ENCODE peak calls at places on chromosomes 16 and 17, in six cellular contexts. A is IMR-90, M is mesenchymal stem cell, Z is H9, F is H1, C is trophoblast cell. R is an unnamed sample.
A peak's percentile ranks its signal among the peaks of the same experiment; 100 is the strongest.

GRCh38 chr16:19417640-19418039 is at the start of gene TMC5:
- DNase-seq in A (no peak), M (no peak), Z (no peak), C (peak; percentile 44), F (no peak), R (no peak)

GRCh38 chr16:87974190-87974589 is 23.0 kb downstream of the BANP start:
- DNase-seq in M (no peak), F (no peak), A (no peak), Z (no peak), C (no peak), R (no peak)

GRCh38 chr17:41377546-41377945 is 4.6 kb downstream of the KRT34 start:
- DNase-seq in Z (no peak), M (no peak), F (no peak), A (peak; percentile 37), C (no peak), R (no peak)

GRCh38 chr16:57955572-57955971 is 15.4 kb downstream of the CNGB1 start:
- DNase-seq in F (no peak), Z (no peak), C (no peak), M (no peak), A (no peak), R (no peak)

GRCh38 chr17:4527552-4527951 is 27.6 kb downstream of the MYBBP1A start:
- DNase-seq in C (no peak), F (no peak), A (no peak), M (no peak), Z (no peak), R (no peak)

GRCh38 chr17:78532922-78533640 is 44.1 kb downstream of the DNAH17 start:
- DNase-seq in F (no peak), Z (peak; percentile 17), M (peak; percentile 24), C (peak; percentile 14), A (peak; percentile 68), R (no peak)

GRCh38 chr17:15091825-15092224 is 173.3 kb downstream of the PMP22 start:
- DNase-seq in Z (no peak), A (no peak), F (no peak), C (no peak), M (no peak), R (no peak)

GRCh38 chr16:9465150-9465549 is 373.7 kb downstream of the HAPSTR1 start:
- DNase-seq in M (no peak), C (no peak), F (no peak), Z (no peak), A (no peak), R (no peak)

GRCh38 chr17:49984283-49984682 is 10.7 kb downstream of the DLX3 start:
- DNase-seq in Z (peak; percentile 68), C (no peak), M (no peak), F (no peak), A (no peak), R (no peak)

GRCh38 chr16:7182510-7183109 is 150.0 kb upstream of the RBFOX1 start:
- DNase-seq in M (no peak), C (peak; percentile 10), F (peak; percentile 52), Z (peak; percentile 38), A (no peak), R (peak; percentile 67)

GRCh38 chr16:68246121-68246520 is 948 bp downstream of the PLA2G15 start:
- DNase-seq in M (no peak), C (no peak), Z (no peak), F (no peak), A (no peak), R (no peak)

GRCh38 chr16:24689128-24689527 is 40.3 kb upstream of the TNRC6A start:
- DNase-seq in M (peak; percentile 76), Z (peak; percentile 56), F (no peak), A (peak; percentile 48), C (peak; percentile 69), R (no peak)

GRCh38 chr17:51765558-51766145 is 392.9 kb downstream of the CA10 start:
- DNase-seq in Z (no peak), F (no peak), A (no peak), M (no peak), C (no peak), R (no peak)

GRCh38 chr17:57853695-57854094 is 3.9 kb upstream of the MRPS23 start:
- DNase-seq in M (no peak), C (no peak), A (no peak), Z (no peak), F (no peak), R (no peak)

GRCh38 chr17:21272881-21273839 is 11.4 kb upstream of the MAP2K3 start:
- DNase-seq in M (no peak), C (no peak), A (no peak), F (no peak), Z (no peak), R (no peak)

DNA sequence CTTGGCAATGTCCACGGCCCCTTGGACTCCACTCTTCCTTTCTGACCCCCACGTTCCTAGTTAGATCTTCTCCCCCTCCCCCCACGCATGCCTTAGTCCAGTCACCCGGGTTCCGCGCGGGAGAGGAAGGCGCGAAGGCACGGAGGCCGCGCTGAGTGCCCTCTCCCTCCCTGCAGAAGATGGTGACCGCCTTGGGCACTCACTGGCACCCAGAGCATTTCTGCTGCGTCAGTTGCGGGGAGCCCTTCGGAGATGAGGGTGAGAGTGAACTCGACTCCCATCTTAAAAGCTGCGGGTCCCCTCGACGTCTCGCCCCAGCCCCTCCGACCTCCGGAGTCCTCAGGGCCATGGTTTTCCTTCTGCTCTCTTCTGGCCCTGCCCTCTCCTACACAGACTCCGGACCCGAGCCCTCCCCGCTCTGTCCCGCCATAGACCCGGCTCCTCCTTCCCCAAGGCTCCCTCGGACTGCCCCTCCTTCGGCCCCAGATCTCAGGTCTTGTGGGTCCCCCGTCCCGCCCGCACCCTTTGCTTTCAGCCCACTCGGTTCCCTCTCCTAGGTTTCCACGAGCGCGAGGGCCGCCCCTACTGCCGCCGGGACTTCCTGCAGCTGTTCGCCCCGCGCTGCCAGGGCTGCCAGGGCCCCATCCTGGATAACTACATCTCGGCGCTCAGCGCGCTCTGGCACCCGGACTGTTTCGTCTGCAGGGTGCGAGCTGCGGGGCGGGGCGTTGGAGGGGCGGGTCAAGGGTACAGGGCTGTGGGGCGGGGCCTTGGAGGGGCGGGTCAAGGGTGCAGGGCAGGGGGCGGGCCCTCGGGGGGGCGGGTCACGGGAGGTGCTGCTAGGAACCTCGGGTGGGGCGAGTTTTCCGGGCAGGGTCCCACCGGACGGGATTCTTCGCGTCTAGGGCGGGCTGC is 4.6 kb downstream of the TGFB1I1 start:
- DNase-seq in M (peak; percentile 23), F (peak; percentile 86), A (no peak), Z (peak; percentile 87), C (peak; percentile 64), R (no peak)
- H3K14ac ChIP-seq in M (no peak overlapping the region), F (no peak overlapping the region), A (no peak overlapping the region), Z (peak overlapping the region; percentile 6), C (no peak overlapping the region), R (peak overlapping the region; percentile 38)

GRCh38 chr17:17783121-17783824 is 53.5 kb downstream of the SREBF1 start:
- DNase-seq in Z (peak; percentile 91), F (peak; percentile 83), M (peak; percentile 48), A (no peak), C (peak; percentile 39), R (peak; percentile 81)

GRCh38 chr17:17781591-17782424 is 55.0 kb downstream of the SREBF1 start:
- DNase-seq in F (peak; percentile 68), Z (peak; percentile 68), A (peak; percentile 52), C (no peak), M (peak; percentile 73), R (peak; percentile 47)

GRCh38 chr17:17779015-17779611 is 57.7 kb downstream of the SREBF1 start:
- DNase-seq in M (peak; percentile 62), Z (no peak), F (no peak), A (no peak), C (no peak), R (no peak)

GRCh38 chr17:17782425-17783120 is 54.2 kb downstream of the SREBF1 start:
- DNase-seq in M (peak; percentile 29), Z (peak; percentile 73), C (no peak), A (no peak), F (peak; percentile 77), R (peak; percentile 57)

DNA sequence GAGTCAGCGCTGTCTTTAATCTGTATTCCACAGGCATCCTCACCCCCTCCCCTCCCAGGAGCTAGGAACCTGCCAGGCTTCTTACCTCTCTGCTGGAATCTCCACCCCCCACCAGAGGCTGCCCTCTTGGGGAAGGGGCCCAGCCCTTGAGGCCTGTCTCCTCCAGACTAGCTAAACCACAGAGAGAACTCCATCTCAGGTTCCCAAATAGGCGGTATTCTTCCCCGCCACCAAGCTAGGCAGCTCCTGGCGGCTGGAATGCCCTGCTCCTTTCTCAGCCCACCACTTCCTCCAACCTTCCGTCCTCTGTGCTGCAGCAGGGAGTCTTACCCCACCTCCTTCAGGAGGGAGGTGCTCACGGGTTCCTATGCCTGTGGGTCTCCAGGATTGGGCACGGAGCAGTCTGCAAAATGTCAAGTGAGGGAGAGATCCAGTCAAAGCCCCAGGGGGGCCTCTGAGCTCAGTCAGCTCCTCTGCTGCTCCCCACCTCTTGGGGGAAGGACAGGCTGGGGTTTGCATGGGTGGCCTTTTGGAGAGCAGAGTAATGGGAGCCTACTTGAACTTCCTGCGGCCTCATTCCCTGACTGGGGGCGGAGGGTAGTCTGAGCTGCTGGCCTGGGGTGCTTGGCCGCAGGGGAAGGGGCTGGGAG is 55.7 kb downstream of the SREBF1 start:
- DNase-seq in M (peak; percentile 84), A (peak; percentile 65), Z (peak; percentile 95), C (no peak), F (peak; percentile 77), R (peak; percentile 68)
- H3K18ac ChIP-seq in M (peak overlapping the region; percentile 16), A (no peak overlapping the region), Z (no peak overlapping the region), C (peak overlapping the region; percentile 87), F (peak overlapping the region; percentile 81), R (peak overlapping the region; percentile 87)

GRCh38 chr17:68598074-68598473 is 3.1 kb downstream of the FAM20A start:
- DNase-seq in C (peak; percentile 46), A (no peak), M (no peak), Z (no peak), F (no peak), R (no peak)

GRCh38 chr17:68600123-68600880 is 865 bp downstream of the FAM20A start:
- DNase-seq in M (peak; percentile 14), F (peak; percentile 80), A (no peak), C (peak; percentile 40), Z (peak; percentile 88), R (peak; percentile 44)

GRCh38 chr17:68599873-68600122 is 1.4 kb downstream of the FAM20A start:
- DNase-seq in M (no peak), F (no peak), C (no peak), Z (no peak), A (no peak), R (no peak)

GRCh38 chr17:68598545-68598961 is 2.6 kb downstream of the FAM20A start:
- DNase-seq in Z (no peak), C (no peak), M (no peak), A (no peak), F (no peak), R (no peak)

GRCh38 chr17:68599091-68599872 is 1.9 kb downstream of the FAM20A start:
- DNase-seq in M (peak; percentile 37), F (no peak), A (no peak), Z (no peak), C (no peak), R (no peak)
- H2BK120ac ChIP-seq in M (peak overlapping the region; percentile 19), F (no peak overlapping the region), A (no peak overlapping the region), Z (no peak overlapping the region), C (peak overlapping the region; percentile 93), R (no peak overlapping the region)

GRCh38 chr16:66889622-66890021 is 9.3 kb downstream of the PDP2 start:
- DNase-seq in M (no peak), A (no peak), C (no peak), Z (no peak), F (no peak), R (no peak)

GRCh38 chr16:66886914-66887313 is 6.6 kb downstream of the PDP2 start:
- DNase-seq in C (no peak), Z (no peak), M (no peak), A (no peak), F (no peak), R (no peak)

GRCh38 chr16:66888647-66889615 is 8.6 kb downstream of the PDP2 start:
- DNase-seq in M (peak; percentile 18), A (no peak), F (no peak), Z (no peak), C (no peak), R (no peak)

GRCh38 chr16:66885491-66885890 is 5.2 kb downstream of the PDP2 start:
- DNase-seq in Z (no peak), A (no peak), M (no peak), F (no peak), C (no peak), R (no peak)

GRCh38 chr16:66886346-66886745 is 6.0 kb downstream of the PDP2 start:
- DNase-seq in F (no peak), A (peak; percentile 46), M (no peak), C (peak; percentile 61), Z (no peak), R (no peak)
- H3K14ac ChIP-seq in F (no peak overlapping the region), A (no peak overlapping the region), M (no peak overlapping the region), C (no peak overlapping the region), Z (no peak overlapping the region), R (no peak overlapping the region)